ENCODE peak calls at places on chromosome 12, in seven cellular contexts. C, P, O, H, W, J and X are unnamed samples.

GRCh38 chr12:22312336-22312735 is 22.2 kb downstream of the ST8SIA1 start:
- DNase-seq in P (peak; percentile 12), W (no peak), J (no peak), H (no peak), O (peak; percentile 90), C (no peak), X (peak; percentile 43)

GRCh38 chr12:50129297-50129696 is 17.3 kb downstream of the COX14 start:
- DNase-seq in O (no peak), W (no peak), P (no peak), H (no peak), J (no peak), C (no peak), X (no peak)

GRCh38 chr12:55720071-55720564 is at the start of gene RDH5:
- DNase-seq in P (peak; percentile 65), H (no peak), J (peak; percentile 76), O (peak; percentile 69), W (no peak), C (no peak), X (peak; percentile 86)

GRCh38 chr12:12718853-12719252 is 1.7 kb downstream of the CDKN1B start:
- DNase-seq in O (no peak), W (peak; percentile 40), J (no peak), H (peak; percentile 51), C (no peak), P (peak; percentile 63), X (no peak)

GRCh38 chr12:1927751-1928351 is 9.4 kb upstream of the CACNA2D4 start:
- DNase-seq in O (peak; percentile 1), H (peak; percentile 9), W (no peak), P (no peak), J (no peak), C (no peak), X (peak; percentile 96)

GRCh38 chr12:46261658-46262057 is 7.2 kb downstream of the SLC38A1 start:
- DNase-seq in H (no peak), P (no peak), O (no peak), W (no peak), J (no peak), C (no peak), X (no peak)

GRCh38 chr12:13161172-13161571 is 35.4 kb upstream of the EMP1 start:
- DNase-seq in H (no peak), C (no peak), W (no peak), P (no peak), J (no peak), O (no peak), X (no peak)

GRCh38 chr12:14892726-14893442 is 7.2 kb upstream of the MGP start:
- DNase-seq in W (no peak), C (no peak), H (no peak), P (peak; percentile 40), O (peak; percentile 52), J (no peak), X (no peak)

GRCh38 chr12:15538881-15539280 is 216.6 kb downstream of the PTPRO start:
- DNase-seq in H (no peak), P (peak; percentile 23), C (no peak), O (no peak), J (no peak), W (no peak), X (no peak)

GRCh38 chr12:110860833-110861291 is 14.1 kb downstream of the CCDC63 start:
- DNase-seq in O (no peak), W (no peak), H (no peak), P (no peak), C (no peak), J (no peak), X (no peak)

GRCh38 chr12:82818276-82819035 is 131.8 kb downstream of the TMTC2 start:
- DNase-seq in H (no peak), J (no peak), C (no peak), O (no peak), P (peak; percentile 64), W (no peak), X (no peak)

GRCh38 chr12:69985656-69986055 is 160.6 kb downstream of the MYRFL start:
- DNase-seq in H (no peak), P (no peak), W (peak; percentile 28), O (no peak), C (peak; percentile 16), J (no peak), X (no peak)

GRCh38 chr12:121036810-121037326 is 2.2 kb downstream of the OASL start:
- DNase-seq in O (no peak), J (no peak), H (peak; percentile 44), P (peak; percentile 87), C (no peak), W (no peak), X (no peak)

GRCh38 chr12:70366581-70367267 is 634 bp downstream of the KCNMB4 start:
- DNase-seq in H (peak; percentile 67), C (no peak), W (peak; percentile 73), J (peak; percentile 50), O (peak; percentile 71), P (peak; percentile 34), X (no peak)

GRCh38 chr12:51907083-51907863 is at the start of gene ACVRL1:
- DNase-seq in P (no peak), O (no peak), W (no peak), H (no peak), J (no peak), C (no peak), X (no peak)

GRCh38 chr12:113474635-113475436 is 3.2 kb upstream of the LHX5 start:
- DNase-seq in C (no peak), O (no peak), H (no peak), P (no peak), J (no peak), W (no peak), X (no peak)

GRCh38 chr12:11307143-11307542 is 3.1 kb downstream of the PRB4 start:
- DNase-seq in W (no peak), P (peak; percentile 46), O (no peak), J (no peak), C (no peak), H (no peak), X (no peak)

GRCh38 chr12:48183091-48183875 is at the start of gene CCDC184:
- DNase-seq in H (peak; percentile 80), O (peak; percentile 94), C (peak; percentile 73), W (peak; percentile 78), J (peak; percentile 41), P (peak; percentile 68), X (peak; percentile 29)

GRCh38 chr12:103868215-103868614 is 27.2 kb upstream of the NT5DC3 start:
- DNase-seq in W (no peak), O (no peak), P (no peak), J (no peak), H (no peak), C (no peak), X (no peak)

GRCh38 chr12:69068431-69068830 is 135.5 kb upstream of the CPM start:
- DNase-seq in C (no peak), W (no peak), H (no peak), P (peak; percentile 28), O (no peak), J (peak; percentile 50), X (no peak)

GRCh38 chr12:56160160-56160763 is 2.1 kb downstream of the MYL6 start:
- DNase-seq in J (no peak), C (no peak), O (no peak), P (peak; percentile 54), W (peak; percentile 17), H (peak; percentile 79), X (no peak)

GRCh38 chr12:75452675-75453330 is 27.8 kb upstream of the GLIPR1 start:
- DNase-seq in P (peak; percentile 77), J (no peak), W (no peak), O (no peak), H (no peak), C (no peak), X (no peak)

GRCh38 chr12:102216086-102216691 is 18.6 kb upstream of the PMCH start:
- DNase-seq in C (peak; percentile 21), P (peak; percentile 80), H (no peak), W (no peak), O (no peak), J (no peak), X (no peak)

GRCh38 chr12:45655186-45655585 is 74.3 kb upstream of the ARID2 start:
- DNase-seq in O (no peak), J (no peak), P (peak; percentile 44), H (peak; percentile 52), W (peak; percentile 45), C (no peak), X (no peak)

GRCh38 chr12:6532051-6532926 is 2.0 kb upstream of the GAPDH start:
- DNase-seq in J (peak; percentile 62), P (peak; percentile 99), W (peak; percentile 67), H (peak; percentile 91), O (peak; percentile 88), C (peak; percentile 85), X (peak; percentile 31)

GRCh38 chr12:121917950-121918678 is at the start of gene CFAP251:
- DNase-seq in J (peak; percentile 99), H (peak; percentile 98), C (peak; percentile 88), P (peak; percentile 45), W (peak; percentile 97), O (peak; percentile 97), X (no peak)

GRCh38 chr12:92224685-92225331 is 79.2 kb upstream of the BTG1 start:
- DNase-seq in O (no peak), J (no peak), C (no peak), W (no peak), P (peak; percentile 69), H (no peak), X (no peak)

GRCh38 chr12:94055528-94055927 is 92.8 kb upstream of the PLXNC1 start:
- DNase-seq in H (no peak), P (no peak), J (no peak), W (no peak), C (no peak), O (no peak), X (no peak)

GRCh38 chr12:120066341-120066740 is 50.2 kb downstream of the RAB35 start:
- DNase-seq in C (no peak), P (no peak), O (no peak), J (no peak), H (no peak), W (no peak), X (no peak)

GRCh38 chr12:105107497-105108371 is at the start of gene WASHC4:
- DNase-seq in H (peak; percentile 96), P (peak; percentile 91), C (peak; percentile 92), O (peak; percentile 96), J (peak; percentile 98), W (peak; percentile 96), X (peak; percentile 74)

GRCh38 chr12:71018682-71019081 is 98.1 kb upstream of the PTPRR start:
- DNase-seq in H (no peak), J (no peak), C (no peak), P (no peak), W (no peak), O (no peak), X (no peak)

GRCh38 chr12:65277994-65278575 is 398 bp upstream of the MSRB3 start:
- DNase-seq in W (no peak), H (no peak), O (peak; percentile 4), J (no peak), P (peak; percentile 19), C (no peak), X (no peak)

GRCh38 chr12:22544038-22544979 is at the start of gene C2CD5:
- DNase-seq in O (peak; percentile 98), C (peak; percentile 93), H (peak; percentile 96), P (peak; percentile 99), J (peak; percentile 97), W (peak; percentile 98), X (peak; percentile 95)

GRCh38 chr12:124827588-124828184 is 36.0 kb downstream of the SCARB1 start:
- DNase-seq in C (no peak), W (peak; percentile 91), J (no peak), O (no peak), P (no peak), H (no peak), X (no peak)

GRCh38 chr12:11658796-11659195 is 9.3 kb downstream of the ETV6 start:
- DNase-seq in P (peak; percentile 81), O (no peak), H (no peak), C (no peak), J (no peak), W (no peak), X (no peak)